ENCODE peak calls at places on chromosome 6, in nine cellular contexts. C is T follicular helper cell; P is WTC11; Z is adipocyte; J is SJSA1; V is HuH-7; T is progenitor cell of endocrine pancreas; D is natural killer cell treated with Interleukin-12 subunit alpha and Interleukin-12 subunit beta and Interleukin-15 and Interleukin-18, amount 100 ng/mL, for 72 hours; E is effector CD8-positive, alpha-beta T cell. Y is an unnamed sample.
A peak's percentile ranks its signal among the peaks of the same experiment; 100 is the strongest.

GRCh38 chr6:21079468-21080048 is 514.0 kb upstream of the SOX4 start:
- DNase-seq in D (no peak), E (no peak), P (no peak), V (no peak), J (no peak), C (no peak), T (no peak), Z (peak; percentile 47), Y (peak; percentile 30)

GRCh38 chr6:56199956-56200355 is 47.4 kb downstream of the COL21A1 start:
- DNase-seq in T (no peak), E (no peak), D (no peak), J (no peak), P (no peak), Z (no peak), C (no peak), V (no peak), Y (no peak)

GRCh38 chr6:1364791-1365190 is 24.6 kb upstream of the FOXF2 start:
- DNase-seq in J (no peak), V (no peak), C (no peak), Z (peak; percentile 46), P (no peak), T (no peak), D (no peak), E (no peak), Y (no peak)

GRCh38 chr6:43391448-43392031 is 22.1 kb upstream of the ZNF318 start:
- DNase-seq in V (no peak), J (no peak), C (peak; percentile 25), Z (no peak), P (no peak), T (no peak), E (peak; percentile 6), D (peak; percentile 73), Y (peak; percentile 51)

GRCh38 chr6:80338201-80338836 is 231.8 kb downstream of the BCKDHB start:
- DNase-seq in V (peak; percentile 52), Z (peak; percentile 72), J (peak; percentile 20), C (peak; percentile 38), T (peak; percentile 51), E (peak; percentile 43), D (peak; percentile 64), P (peak; percentile 86), Y (peak; percentile 85)

GRCh38 chr6:3773696-3774298 is 22.3 kb upstream of the PXDC1 start:
- DNase-seq in J (no peak), P (no peak), V (no peak), D (no peak), Z (peak; percentile 89), T (no peak), E (no peak), C (no peak), Y (no peak)

GRCh38 chr6:27280064-27280539 is 32.0 kb downstream of the POM121L2 start:
- DNase-seq in J (peak; percentile 25), T (no peak), Z (peak; percentile 73), E (no peak), D (no peak), C (no peak), P (peak; percentile 67), V (no peak), Y (peak; percentile 62)

GRCh38 chr6:139977887-139978332 is 603.5 kb upstream of the CITED2 start:
- DNase-seq in J (peak; percentile 91), Z (peak; percentile 88), D (no peak), E (no peak), V (no peak), C (no peak), T (no peak), P (no peak), Y (no peak)

GRCh38 chr6:47162231-47162630 is 120.1 kb upstream of the ADGRF1 start:
- DNase-seq in C (no peak), J (no peak), Z (no peak), E (no peak), V (no peak), D (no peak), T (no peak), P (no peak), Y (no peak)

GRCh38 chr6:92847988-92848387 is 571.4 kb downstream of the EPHA7 start:
- DNase-seq in P (no peak), T (no peak), D (no peak), J (no peak), Z (no peak), C (no peak), E (no peak), V (no peak), Y (no peak)

GRCh38 chr6:13398421-13398994 is 70.2 kb upstream of the TBC1D7 start:
- DNase-seq in P (peak; percentile 46), Z (no peak), J (no peak), E (no peak), D (no peak), V (no peak), T (no peak), C (no peak), Y (peak; percentile 43)

GRCh38 chr6:149136913-149137286 is 180.6 kb upstream of the TAB2 start:
- DNase-seq in E (no peak), Z (no peak), J (no peak), V (no peak), T (no peak), P (no peak), D (no peak), C (no peak), Y (no peak)

Y was measured in left kidney.